ENCODE peak calls at places on chromosome 2, in four cellular contexts. B is astrocyte, G is PC-9, S is fibroblast of lung. X is an unnamed sample. For H3K27me3 and H3K4me1, the result is how much of the 10 kb centered on the place peaks cover.

GRCh38 chr2:101731221-101732054 is 33.9 kb downstream of the MAP4K4 start:
- DNase-seq in S (no peak), G (no peak), B (no peak), X (no peak)

GRCh38 chr2:39772086-39772811 is 6.8 kb downstream of the THUMPD2 start:
- DNase-seq in B (peak), G (peak), S (peak), X (no peak)

GRCh38 chr2:181937473-181937872 is 45.9 kb downstream of the ITPRID2 start:
- DNase-seq in B (no peak), S (peak), G (peak), X (no peak)

GRCh38 chr2:178412047-178412446 is 38.9 kb downstream of the PRKRA start:
- DNase-seq in S (no peak), B (no peak), G (no peak), X (peak)

GRCh38 chr2:227460079-227460485 is 11.9 kb upstream of the AGFG1 start:
- DNase-seq in B (peak), G (no peak), S (peak), X (no peak)

GRCh38 chr2:69545477-69545932 is 98.0 kb downstream of the AAK1 start:
- DNase-seq in B (no peak), S (no peak), G (no peak), X (no peak)

GRCh38 chr2:209872675-209873074 is 101.0 kb downstream of the UNC80 start:
- DNase-seq in S (peak), B (peak), G (peak), X (no peak)

GRCh38 chr2:42513252-42513918 is 19.6 kb upstream of the KCNG3 start:
- DNase-seq in B (peak), S (peak), G (peak), X (peak)

GRCh38 chr2:169659314-169659713 is 34.9 kb downstream of the CFAP210 start:
- DNase-seq in B (no peak), S (no peak), G (no peak), X (no peak)

GRCh38 chr2:10057231-10058107 is 14.1 kb downstream of the KLF11 start:
- DNase-seq in S (peak), G (peak), B (peak), X (peak)

GRCh38 chr2:220891405-220891804 is 680.7 kb downstream of the EPHA4 start:
- DNase-seq in S (peak), G (peak), B (peak), X (no peak)

GRCh38 chr2:68357608-68358337 is 7.3 kb upstream of the PLEK start:
- DNase-seq in S (peak), G (peak), B (peak), X (no peak)

GRCh38 chr2:19349911-19350677 is 8.3 kb downstream of the OSR1 start:
- DNase-seq in S (peak), G (no peak), B (peak), X (peak)

GRCh38 chr2:11234309-11234708 is 79.0 kb downstream of the SLC66A3 start:
- DNase-seq in B (no peak), S (peak), G (no peak), X (peak)

GRCh38 chr2:41854227-41854626 is 193.6 kb upstream of the PKDCC start:
- DNase-seq in G (no peak), B (peak), S (peak), X (no peak)

GRCh38 chr2:171550613-171551012 is 28.3 kb downstream of the CYBRD1 start:
- DNase-seq in B (peak), G (no peak), S (no peak), X (no peak)

GRCh38 chr2:159139216-159139933 is 147.1 kb downstream of the WDSUB1 start:
- DNase-seq in B (no peak), S (no peak), G (no peak), X (no peak)

GRCh38 chr2:161243873-161244272 is 64.4 kb upstream of the PSMD14 start:
- DNase-seq in B (no peak), G (no peak), S (no peak), X (no peak)

GRCh38 chr2:181430406-181431199 is 26.6 kb upstream of the ITGA4 start:
- DNase-seq in B (no peak), G (no peak), S (peak), X (peak)

GRCh38 chr2:135585586-135585985 is 54.3 kb downstream of the R3HDM1 start:
- DNase-seq in S (peak), G (no peak), B (no peak), X (no peak)

GRCh38 chr2:3076848-3077735 is 300.5 kb downstream of the EIPR1 start:
- DNase-seq in S (no peak), G (no peak), B (no peak), X (no peak)

GRCh38 chr2:109402180-109402579 is 211.6 kb downstream of the SEPTIN10 start:
- DNase-seq in G (no peak), S (no peak), B (peak), X (no peak)

GRCh38 chr2:168916329-168916672 is 15.2 kb downstream of the G6PC2 start:
- DNase-seq in S (no peak), G (no peak), B (no peak), X (no peak)

GRCh38 chr2:202671317-202672035 is 36.7 kb downstream of the FAM117B start:
- DNase-seq in B (no peak), S (no peak), G (no peak), X (no peak)

GRCh38 chr2:109736177-109736827 is 57.8 kb upstream of the RGPD5 start:
- DNase-seq in S (peak), G (peak), B (peak), X (peak)

GRCh38 chr2:109110185-109110584 is 18.8 kb upstream of the SH3RF3 start:
- DNase-seq in B (no peak), S (no peak), G (no peak), X (no peak)

GRCh38 chr2:150544731-150545130 is 57.3 kb upstream of the RND3 start:
- DNase-seq in G (no peak), S (no peak), B (no peak), X (no peak)

GRCh38 chr2:165953306-165953654 is 296 bp downstream of the TTC21B start:
- DNase-seq in S (no peak), B (no peak), G (peak), X (no peak)

GRCh38 chr2:20666364-20667150 is at the start of gene GDF7:
- DNase-seq in G (no peak), B (no peak), S (no peak), X (peak)

GRCh38 chr2:31319391-31320175 is 85.6 kb downstream of the EHD3 start:
- DNase-seq in G (no peak), B (no peak), S (peak), X (peak)

GRCh38 chr2:63589148-63589972 is 597 bp downstream of the MDH1 start:
- DNase-seq in B (no peak), S (no peak), G (no peak), X (no peak)

GRCh38 chr2:231672617-231673347 is 35.5 kb upstream of the PTMA start:
- DNase-seq in G (peak), B (no peak), S (peak), X (no peak)

GRCh38 chr2:185979546-185980071 is 241.0 kb downstream of the FSIP2 start:
- DNase-seq in G (peak), B (peak), S (peak), X (no peak)

GRCh38 chr2:222468338-222468737 is 44.0 kb downstream of the SGPP2 start:
- DNase-seq in B (no peak), G (no peak), S (no peak), X (no peak)

GRCh38 chr2:146579154-146579930 is 1265.5 kb upstream of the ACVR2A start:
- DNase-seq in B (peak), S (peak), G (peak), X (no peak)

GRCh38 chr2:218262631-218263586 is 2.1 kb downstream of the GPBAR1 start:
- DNase-seq in G (no peak), B (no peak), S (no peak), X (no peak)

GRCh38 chr2:43274721-43275120 is 48.3 kb upstream of the ZFP36L2 start:
- DNase-seq in S (no peak), B (no peak), G (no peak), X (no peak)

GRCh38 chr2:176122633-176123482 is at the start of gene HOXD9:
- DNase-seq in S (no peak), G (no peak), B (no peak), X (no peak)
- H3K27me3 ChIP-seq in S (half or more), G (half or more), B (half or more), X (under half)

GRCh38 chr2:237864940-237865622 is 5.7 kb downstream of the RAMP1 start:
- DNase-seq in B (peak), S (peak), G (peak), X (peak)

GRCh38 chr2:237863102-237863511 is 3.7 kb downstream of the RAMP1 start:
- DNase-seq in B (no peak), S (no peak), G (no peak), X (no peak)

GRCh38 chr2:237862528-237862895 is 3.1 kb downstream of the RAMP1 start:
- DNase-seq in B (no peak), G (no peak), S (no peak), X (no peak)

GRCh38 chr2:237864030-237864931 is 4.9 kb downstream of the RAMP1 start:
- DNase-seq in B (no peak), S (no peak), G (no peak), X (peak)

DNA sequence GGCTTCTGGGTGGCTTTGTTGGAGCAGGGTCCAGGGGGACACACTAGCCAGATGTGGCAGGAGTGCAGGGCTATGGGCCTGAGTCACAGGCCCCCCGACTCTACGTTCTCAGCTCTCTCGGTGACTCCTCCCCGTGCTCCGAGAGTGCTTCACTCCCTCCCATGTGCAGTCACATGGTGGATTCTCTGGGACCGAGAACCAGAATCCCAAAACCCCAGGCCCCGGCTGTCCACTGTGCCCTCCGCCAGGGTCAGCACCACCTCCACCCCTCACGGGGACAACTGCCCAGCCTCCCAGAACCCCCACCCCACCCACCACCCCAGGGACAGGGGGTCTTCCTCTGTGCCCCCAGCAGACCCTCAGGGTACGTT is 4.2 kb downstream of the RAMP1 start:
- DNase-seq in S (no peak), G (no peak), B (no peak), X (no peak)
- H3K4me1 ChIP-seq in S (under half), G (half or more), B (under half), X (under half)

GRCh38 chr2:28219134-28219533 is 173.5 kb upstream of the FOSL2 start:
- DNase-seq in G (no peak), B (peak), S (peak), X (no peak)
- H3K27ac ChIP-seq in G (no peak), B (no peak), S (no peak), X (no peak)

GRCh38 chr2:70932631-70933230 is 3.0 kb upstream of the ATP6V1B1 start:
- DNase-seq in G (no peak), B (no peak), S (no peak), X (no peak)
- H3K27me3 ChIP-seq in G (under half), B (under half), S (under half), X (under half)

DNA sequence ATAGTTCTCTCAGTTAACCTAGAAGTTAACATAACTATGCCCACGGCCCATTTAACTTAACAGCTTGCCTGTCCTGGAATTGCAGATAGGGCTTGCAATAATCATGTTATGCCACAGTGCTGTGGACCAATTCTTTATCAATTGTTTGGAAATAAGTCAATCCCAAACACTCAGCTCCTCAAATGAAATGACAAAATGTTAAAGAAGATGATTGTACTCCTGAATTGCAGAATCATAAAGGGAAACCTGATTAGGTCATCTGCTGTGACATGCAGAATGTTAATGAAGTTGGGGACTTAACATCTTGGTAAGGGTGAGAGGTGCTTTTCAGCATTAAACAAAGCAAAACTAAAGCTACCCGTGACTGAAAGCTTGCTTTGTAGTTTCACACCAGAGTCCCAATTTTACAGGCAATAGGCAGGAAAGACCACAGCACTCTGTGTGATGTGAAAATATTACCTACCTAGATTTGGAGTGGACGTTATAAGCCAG is 363.9 kb downstream of the GPD2 start:
- DNase-seq in B (no peak), S (peak), G (no peak), X (no peak)
- H3K4me1 ChIP-seq in B (under half), S (under half), G (under half), X (under half)

GRCh38 chr2:156622491-156622890 is 186.3 kb downstream of the GPD2 start:
- DNase-seq in G (no peak), S (no peak), B (no peak), X (no peak)
- H3K27ac ChIP-seq in G (no peak), S (no peak), B (no peak), X (no peak)

GRCh38 chr2:121065239-121065638 is 219.8 kb downstream of the TFCP2L1 start:
- DNase-seq in S (no peak), G (no peak), B (no peak), X (no peak)
- H3K27me3 ChIP-seq in S (under half), G (half or more), B (under half), X (under half)

DNA sequence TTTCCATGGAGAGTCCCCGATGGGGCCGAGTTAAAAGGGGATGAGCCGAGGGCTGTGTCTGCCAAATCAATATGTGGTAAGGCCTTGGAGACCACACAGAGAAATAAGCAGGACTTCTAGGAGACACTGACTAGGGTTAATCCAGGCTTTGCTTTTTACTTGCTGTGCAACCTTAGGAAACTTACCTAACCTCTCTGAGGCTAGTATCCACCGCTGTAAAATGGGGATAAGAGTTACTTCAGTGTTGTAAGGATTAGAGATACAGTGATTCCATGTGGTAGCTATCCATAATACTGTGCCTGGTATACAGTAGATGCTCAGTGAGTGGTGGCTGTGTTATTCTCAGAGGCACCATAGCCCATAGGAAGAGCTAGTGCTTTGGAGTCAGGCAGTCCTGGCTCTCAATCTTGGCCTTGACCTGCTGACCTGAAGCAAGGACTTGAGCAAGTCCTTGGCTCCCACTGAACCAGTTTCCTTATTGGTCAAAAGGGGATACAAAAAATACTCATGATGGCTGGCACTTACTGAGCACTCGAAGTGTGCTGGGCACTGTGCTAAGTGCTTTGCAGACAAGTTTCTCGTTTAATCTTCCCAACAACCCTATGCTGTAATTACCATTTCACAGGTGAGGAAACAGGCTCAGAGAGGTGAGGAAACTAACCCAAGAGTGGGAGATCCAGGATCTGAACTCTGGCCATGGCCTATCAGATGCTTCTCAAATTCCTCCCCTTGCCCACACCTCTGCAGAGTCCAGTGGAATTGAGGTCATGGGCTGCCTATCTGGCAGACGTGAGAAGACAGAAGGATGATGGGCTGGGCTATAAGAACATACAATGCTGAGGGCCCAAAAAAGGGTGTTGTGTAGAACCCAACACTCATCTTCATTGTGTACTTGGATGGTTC is 12.0 kb upstream of the DES start:
- DNase-seq in G (no peak), S (no peak), B (no peak), X (no peak)
- H3K4me1 ChIP-seq in G (under half), S (under half), B (under half), X (under half)

X was measured in small intestine.